ENCODE peak calls at places on chromosomes 5 and 9, in nine cellular contexts. P is lower lobe of right lung, I is dorsolateral prefrontal cortex, R is IMR-90, Q is uterus, Z is fibroblast of lung, E is left ventricle myocardium inferior, H is pancreas, Y is AG04450. G is an unnamed sample. For H3K27me3, the result is how much of the 10 kb centered on the place peaks cover.

GRCh38 chr5:132822650-132823480 is 7.6 kb downstream of the SHROOM1 start:
- DNase-seq in I (peak), R (no peak), Z (peak), E (no peak), Y (no peak), P (peak), Q (no peak), H (peak), G (no peak)

GRCh38 chr5:176629853-176630680 is at the start of the genes EIF4E1B and SNCB:
- DNase-seq in E (no peak), P (no peak), Z (peak), Y (no peak), Q (no peak), R (no peak), H (no peak), I (peak), G (peak)

GRCh38 chr5:124741711-124742496 is 4.5 kb downstream of the ZNF608 start:
- DNase-seq in R (peak), Z (peak), I (no peak), Y (peak), H (peak), Q (no peak), P (no peak), E (no peak), G (no peak)

GRCh38 chr5:177540438-177540837 is 13.9 kb downstream of the FAM193B start:
- DNase-seq in I (no peak), Z (no peak), Q (no peak), Y (no peak), H (no peak), R (no peak), P (no peak), E (no peak), G (no peak)

GRCh38 chr9:114075602-114076001 is 2.5 kb downstream of the AMBP start:
- DNase-seq in P (no peak), E (no peak), I (peak), R (no peak), Y (no peak), H (no peak), Z (no peak), Q (no peak), G (no peak)

GRCh38 chr9:125161284-125161918 is 18.1 kb upstream of the SCAI start:
- DNase-seq in Q (no peak), Y (no peak), Z (peak), R (no peak), P (no peak), E (no peak), I (no peak), H (no peak), G (no peak)

GRCh38 chr9:116103976-116104820 is 49.4 kb upstream of the PAPPA start:
- DNase-seq in E (no peak), P (no peak), H (no peak), Q (no peak), Y (no peak), Z (no peak), I (no peak), R (peak), G (no peak)

GRCh38 chr5:139708877-139709586 is 60.9 kb downstream of the CXXC5 start:
- DNase-seq in Q (peak), I (peak), H (peak), Z (peak), P (peak), R (peak), E (peak), Y (no peak), G (no peak)

GRCh38 chr5:28808967-28809810 is 1770.8 kb upstream of the CDH9 start:
- DNase-seq in Z (no peak), R (no peak), E (no peak), I (no peak), H (no peak), Y (no peak), P (no peak), Q (no peak), G (no peak)

GRCh38 chr5:60959156-60959555 is 14.2 kb downstream of the NDUFAF2 start:
- DNase-seq in Y (no peak), H (no peak), E (no peak), I (no peak), R (peak), Z (peak), P (no peak), Q (no peak), G (no peak)

GRCh38 chr9:109110326-109111014 is 9.3 kb downstream of the TMEM245 start:
- DNase-seq in Y (no peak), I (no peak), Z (peak), H (no peak), E (no peak), Q (no peak), R (peak), P (no peak), G (no peak)

GRCh38 chr5:177382423-177383029 is 1.7 kb upstream of the SLC34A1 start:
- DNase-seq in Z (peak), R (peak), H (peak), I (no peak), Q (no peak), P (no peak), E (no peak), Y (no peak), G (no peak)

GRCh38 chr5:116318091-116318854 is 233.4 kb downstream of the COMMD10 start:
- DNase-seq in H (no peak), Q (no peak), E (no peak), Y (no peak), I (no peak), P (no peak), Z (no peak), R (no peak), G (no peak)

GRCh38 chr5:3858524-3858923 is 262.9 kb downstream of the IRX1 start:
- DNase-seq in P (no peak), R (no peak), E (no peak), H (no peak), Y (no peak), I (no peak), Z (no peak), Q (no peak), G (no peak)

GRCh38 chr9:81363916-81364480 is 325.3 kb downstream of the TLE1 start:
- DNase-seq in H (no peak), Z (no peak), P (no peak), E (no peak), I (no peak), R (no peak), Y (no peak), Q (no peak), G (no peak)

GRCh38 chr9:26331223-26331622 is 561.4 kb downstream of the CAAP1 start:
- DNase-seq in Z (no peak), R (no peak), Q (no peak), H (no peak), P (no peak), E (no peak), Y (no peak), I (no peak), G (no peak)

GRCh38 chr9:29806941-29807625 is 2233.8 kb upstream of the C9orf72 start:
- DNase-seq in E (no peak), Q (no peak), Z (no peak), P (no peak), R (no peak), H (no peak), I (no peak), Y (no peak), G (no peak)

GRCh38 chr5:20683241-20683940 is 695.4 kb upstream of the CDH18 start:
- DNase-seq in I (no peak), P (no peak), E (no peak), Q (no peak), Z (no peak), Y (no peak), R (no peak), H (no peak), G (no peak)

GRCh38 chr5:181120311-181120710 is 10.7 kb downstream of the OR2V1 start:
- DNase-seq in P (no peak), Y (no peak), E (no peak), R (peak), H (no peak), I (no peak), Q (no peak), Z (peak), G (no peak)

GRCh38 chr9:7246917-7247538 is 489.3 kb downstream of the KDM4C start:
- DNase-seq in P (no peak), E (no peak), Z (peak), H (no peak), Y (no peak), I (no peak), Q (no peak), R (peak), G (no peak)

GRCh38 chr9:132842124-132843005 is 35.7 kb downstream of the AK8 start:
- DNase-seq in Q (no peak), Z (no peak), R (no peak), E (no peak), P (no peak), H (no peak), Y (no peak), I (no peak), G (no peak)

GRCh38 chr9:137678202-137678601 is 59.4 kb downstream of the EHMT1 start:
- DNase-seq in Z (no peak), R (no peak), Y (no peak), Q (no peak), E (no peak), H (no peak), P (no peak), I (no peak), G (no peak)

GRCh38 chr5:177545487-177546261 is 8.7 kb downstream of the FAM193B start:
- DNase-seq in I (no peak), P (peak), Y (peak), Q (peak), R (peak), Z (peak), H (no peak), E (peak), G (no peak)

GRCh38 chr5:34452170-34452828 is 203.8 kb upstream of the RAI14 start:
- DNase-seq in E (no peak), H (no peak), P (no peak), I (no peak), Z (peak), R (peak), Y (peak), Q (no peak), G (no peak)
- H3K27ac ChIP-seq in E (no peak), H (no peak), P (no peak), I (no peak), Z (no peak), R (no peak), Y (no peak), Q (no peak), G (no peak)

GRCh38 chr5:6261256-6261655 is 117.1 kb downstream of the MED10 start:
- DNase-seq in R (no peak), Y (no peak), E (no peak), Q (no peak), P (no peak), I (no peak), Z (no peak), H (no peak), G (no peak)
- H3K27me3 ChIP-seq in R (under half), Y (under half), E (under half), Q (under half), P (under half), I (under half), Z (under half), H (under half), G (under half)

GRCh38 chr9:95810133-95810532 is 65.4 kb upstream of the ERCC6L2 start:
- DNase-seq in H (no peak), R (no peak), Z (no peak), E (no peak), P (no peak), Q (no peak), Y (no peak), I (no peak), G (no peak)

GRCh38 chr9:95810814-95811213 is 64.7 kb upstream of the ERCC6L2 start:
- DNase-seq in P (no peak), Y (no peak), Z (no peak), R (no peak), H (no peak), E (no peak), I (no peak), Q (no peak), G (no peak)

GRCh38 chr9:95807326-95807947 is 68.1 kb upstream of the ERCC6L2 start:
- DNase-seq in Z (peak), P (no peak), Y (no peak), E (no peak), H (no peak), R (peak), I (no peak), Q (peak), G (no peak)

GRCh38 chr9:95808001-95808400 is 67.5 kb upstream of the ERCC6L2 start:
- DNase-seq in Z (peak), H (no peak), R (peak), Q (no peak), I (no peak), P (no peak), Y (no peak), E (no peak), G (no peak)

DNA sequence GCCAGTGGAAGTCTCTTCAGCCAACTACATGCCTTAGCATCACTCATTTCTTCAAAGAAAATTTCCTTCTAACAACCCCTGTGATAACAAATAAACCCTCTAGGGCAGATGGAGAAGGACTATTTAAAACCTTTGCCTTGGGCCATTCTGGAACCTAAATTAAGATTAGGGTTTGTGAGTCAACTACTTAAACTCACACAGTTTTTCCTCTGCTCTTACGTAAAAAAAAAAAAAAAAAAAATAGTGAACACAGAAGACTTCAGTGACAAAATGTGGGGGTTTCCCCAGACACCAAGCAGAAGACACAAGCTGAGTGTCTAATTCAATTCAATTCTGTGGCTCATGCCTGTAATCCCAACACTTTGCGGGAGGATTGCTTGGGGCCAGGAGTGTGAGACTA is 65.8 kb upstream of the ERCC6L2 start:
- DNase-seq in Q (no peak), R (no peak), Z (no peak), Y (no peak), E (no peak), I (no peak), P (no peak), H (no peak), G (no peak)
- TF ChIP-seq CTCF in Q (no peak), R (no peak), Z (no peak), Y (no peak), E (no peak), I (no peak), P (no peak), H (no peak), G (no peak)

GRCh38 chr9:130693426-130694191 is at the start of gene EXOSC2:
- DNase-seq in I (peak), H (peak), P (peak), R (peak), Q (peak), Z (peak), Y (peak), E (peak), G (peak)
- H3K27ac ChIP-seq in I (peak), H (no peak), P (peak), R (peak), Q (peak), Z (peak), Y (peak), E (peak), G (peak)

GRCh38 chr9:84667571-84668203 is 1.8 kb upstream of the NTRK2 start:
- DNase-seq in Q (no peak), Y (no peak), P (no peak), H (peak), Z (peak), R (peak), E (peak), I (peak), G (no peak)
- H3K27me3 ChIP-seq in Q (under half), Y (under half), P (half or more), H (under half), Z (under half), R (under half), E (half or more), I (under half), G (under half)

GRCh38 chr9:119027901-119028699 is 341.1 kb downstream of the BRINP1 start:
- DNase-seq in Z (no peak), Y (no peak), E (no peak), P (no peak), I (no peak), R (no peak), Q (no peak), H (no peak), G (no peak)
- TF ChIP-seq CTCF in Z (no peak), Y (no peak), E (peak), P (no peak), I (no peak), R (no peak), Q (no peak), H (no peak), G (no peak)

GRCh38 chr9:127258884-127259471 is 5.6 kb upstream of the GARNL3 start:
- DNase-seq in E (no peak), R (no peak), Y (no peak), P (no peak), Z (no peak), H (no peak), I (no peak), Q (peak), G (no peak)
- H3K27ac ChIP-seq in E (peak), R (no peak), Y (no peak), P (no peak), Z (no peak), H (no peak), I (peak), Q (peak), G (no peak)

GRCh38 chr5:10563132-10563939 is 534 bp upstream of the ANKRD33B start:
- DNase-seq in E (peak), P (peak), R (peak), Q (peak), I (no peak), H (peak), Z (peak), Y (no peak), G (no peak)

GRCh38 chr5:10566556-10567068 is 2.7 kb downstream of the ANKRD33B start:
- DNase-seq in Z (no peak), R (no peak), Q (no peak), E (no peak), P (no peak), I (no peak), Y (no peak), H (no peak), G (no peak)

GRCh38 chr5:10565785-10566506 is 2.1 kb downstream of the ANKRD33B start:
- DNase-seq in Q (no peak), P (no peak), E (no peak), R (no peak), Y (no peak), H (no peak), Z (peak), I (no peak), G (no peak)

GRCh38 chr5:10563940-10564837 is at the start of gene ANKRD33B:
- DNase-seq in P (peak), I (no peak), E (peak), R (peak), Q (peak), Y (no peak), Z (peak), H (peak), G (peak)

DNA sequence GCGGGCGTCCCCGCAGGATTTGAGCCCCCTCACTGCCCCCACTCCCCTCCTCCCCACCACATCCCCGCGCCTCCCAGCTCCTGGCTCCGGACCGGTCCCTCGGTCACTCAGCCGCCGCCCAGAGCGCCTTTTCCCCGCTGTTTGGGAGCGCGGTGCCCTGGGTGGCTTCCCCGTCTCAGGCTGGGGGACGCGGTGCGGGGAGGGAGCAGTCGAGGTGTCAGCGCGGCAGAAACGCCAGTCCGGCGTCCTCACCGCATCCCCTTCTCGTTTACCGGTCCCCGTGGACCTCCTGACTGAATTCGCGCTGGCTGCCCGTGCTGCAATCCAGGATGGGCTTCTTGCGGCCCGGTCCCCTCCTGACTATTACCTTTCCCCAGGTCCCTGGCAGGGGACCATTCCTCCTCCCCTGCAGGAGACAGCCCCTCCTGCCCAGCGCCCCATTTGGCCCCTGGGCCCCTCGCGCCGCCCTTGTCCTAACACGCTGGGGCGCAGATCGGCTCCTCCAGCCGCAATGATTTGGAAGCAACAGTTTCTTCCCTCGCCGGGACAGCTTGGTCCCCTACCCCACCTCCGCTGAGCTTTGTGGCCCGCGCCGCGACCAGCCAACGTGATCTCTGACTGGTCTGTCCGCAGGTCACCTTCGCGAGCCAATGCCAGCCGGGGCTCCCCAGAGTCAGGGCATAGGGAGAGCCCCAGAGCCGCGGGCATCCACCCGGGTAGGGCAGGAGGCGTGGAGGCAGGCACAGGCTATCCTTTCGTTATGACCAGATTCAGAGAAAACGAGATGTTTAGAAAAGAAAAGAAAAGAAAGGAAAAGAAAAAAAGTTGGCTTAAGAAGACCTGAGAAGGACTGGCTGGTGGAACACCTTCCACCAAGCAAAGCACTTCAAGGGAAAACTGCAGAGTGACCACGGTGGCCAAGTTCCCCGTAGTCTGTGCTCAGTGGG is 1.2 kb downstream of the ANKRD33B start:
- DNase-seq in P (peak), H (no peak), Q (no peak), Y (no peak), R (no peak), I (no peak), E (peak), Z (no peak), G (no peak)
- H3K27me3 ChIP-seq in P (under half), H (under half), Q (under half), Y (under half), R (under half), I (under half), E (under half), Z (under half), G (under half)

GRCh38 chr5:142698447-142698846 is 12.6 kb upstream of the FGF1 start:
- DNase-seq in R (no peak), P (no peak), Z (no peak), E (no peak), Y (no peak), Q (no peak), I (no peak), H (no peak), G (no peak)

GRCh38 chr5:142696379-142696778 is 10.5 kb upstream of the FGF1 start:
- DNase-seq in I (no peak), Y (no peak), Z (no peak), P (no peak), E (no peak), H (no peak), R (no peak), Q (no peak), G (no peak)

GRCh38 chr5:142697846-142698245 is 12.0 kb upstream of the FGF1 start:
- DNase-seq in P (no peak), H (no peak), E (peak), Y (no peak), Z (peak), I (no peak), Q (peak), R (peak), G (no peak)

GRCh38 chr5:142699105-142699720 is 13.3 kb upstream of the FGF1 start:
- DNase-seq in Q (peak), Z (peak), P (peak), R (peak), H (peak), E (peak), I (peak), Y (peak), G (peak)

GRCh38 chr5:142697356-142697807 is 11.5 kb upstream of the FGF1 start:
- DNase-seq in E (peak), P (no peak), Y (no peak), I (no peak), Q (peak), R (peak), Z (peak), H (no peak), G (no peak)
- TF ChIP-seq CTCF in E (no peak), P (no peak), Y (no peak), I (no peak), Q (no peak), R (no peak), Z (no peak), H (no peak), G (no peak)

GRCh38 chr5:52840286-52841050 is 52.8 kb downstream of the ITGA1 start:
- DNase-seq in E (no peak), Z (peak), R (peak), Y (no peak), H (no peak), Q (peak), P (no peak), I (no peak), G (no peak)

GRCh38 chr5:52837068-52837467 is 49.4 kb downstream of the ITGA1 start:
- DNase-seq in E (no peak), Z (peak), Y (no peak), I (no peak), Q (peak), P (no peak), R (peak), H (no peak), G (no peak)

GRCh38 chr5:52838306-52839015 is 50.7 kb downstream of the ITGA1 start:
- DNase-seq in Y (no peak), H (no peak), R (peak), I (no peak), P (no peak), E (no peak), Q (no peak), Z (no peak), G (no peak)

GRCh38 chr5:52839285-52839684 is 51.6 kb downstream of the ITGA1 start:
- DNase-seq in H (no peak), P (no peak), Q (no peak), R (no peak), I (no peak), E (no peak), Y (no peak), Z (no peak), G (no peak)

GRCh38 chr5:52837591-52838001 is 49.9 kb downstream of the ITGA1 start:
- DNase-seq in R (peak), P (no peak), Q (no peak), I (no peak), H (no peak), E (no peak), Y (no peak), Z (peak), G (no peak)
- H3K27ac ChIP-seq in R (peak), P (peak), Q (peak), I (no peak), H (no peak), E (peak), Y (peak), Z (peak), G (no peak)